ENCODE peak calls at places on chromosomes 13 and 19, in eight cellular contexts. One of them, this sample, is unnamed.

GRCh38 chr19:44617481-44617880 is 4.1 kb downstream of the IGSF23 start:
- DNase-seq in thyroid gland: no peak
- DNase-seq in upper lobe of right lung: no peak
- DNase-seq in lower leg skin: no peak
- DNase-seq in HCT116: no peak
- DNase-seq in choroid plexus epithelial cell: no peak
- DNase-seq in endothelial cell: no peak
- DNase-seq in uterus: no peak
- DNase-seq in this sample: no peak

GRCh38 chr19:34808566-34808965 is 35.6 kb upstream of the ZNF599 start:
- DNase-seq in thyroid gland: no peak
- DNase-seq in upper lobe of right lung: no peak
- DNase-seq in lower leg skin: no peak
- DNase-seq in HCT116: no peak
- DNase-seq in choroid plexus epithelial cell: peak
- DNase-seq in endothelial cell: no peak
- DNase-seq in uterus: no peak
- DNase-seq in this sample: no peak

GRCh38 chr13:75480691-75481175 is 1.2 kb downstream of the TBC1D4 start:
- DNase-seq in thyroid gland: peak
- DNase-seq in upper lobe of right lung: peak
- DNase-seq in lower leg skin: peak
- DNase-seq in HCT116: peak
- DNase-seq in choroid plexus epithelial cell: peak
- DNase-seq in endothelial cell: peak
- DNase-seq in uterus: peak
- DNase-seq in this sample: peak

GRCh38 chr19:4443966-4444764 is 13.4 kb downstream of the UBXN6 start:
- DNase-seq in thyroid gland: no peak
- DNase-seq in upper lobe of right lung: no peak
- DNase-seq in lower leg skin: no peak
- DNase-seq in HCT116: no peak
- DNase-seq in choroid plexus epithelial cell: no peak
- DNase-seq in endothelial cell: no peak
- DNase-seq in uterus: no peak
- DNase-seq in this sample: no peak

GRCh38 chr19:37243206-37243632 is 25.2 kb downstream of the ZNF383 start:
- DNase-seq in thyroid gland: no peak
- DNase-seq in upper lobe of right lung: no peak
- DNase-seq in lower leg skin: no peak
- DNase-seq in HCT116: no peak
- DNase-seq in choroid plexus epithelial cell: no peak
- DNase-seq in endothelial cell: no peak
- DNase-seq in uterus: no peak
- DNase-seq in this sample: no peak

GRCh38 chr19:47885067-47885463 is 1.1 kb downstream of the SULT2A1 start:
- DNase-seq in thyroid gland: no peak
- DNase-seq in upper lobe of right lung: no peak
- DNase-seq in lower leg skin: peak
- DNase-seq in HCT116: no peak
- DNase-seq in choroid plexus epithelial cell: no peak
- DNase-seq in endothelial cell: no peak
- DNase-seq in uterus: no peak
- DNase-seq in this sample: no peak

GRCh38 chr19:2616741-2617392 is 85.6 kb downstream of the GNG7 start:
- DNase-seq in thyroid gland: peak
- DNase-seq in upper lobe of right lung: peak
- DNase-seq in lower leg skin: no peak
- DNase-seq in HCT116: no peak
- DNase-seq in choroid plexus epithelial cell: no peak
- DNase-seq in endothelial cell: no peak
- DNase-seq in uterus: no peak
- DNase-seq in this sample: no peak

GRCh38 chr13:39407786-39408185 is 195.2 kb downstream of the LHFPL6 start:
- DNase-seq in thyroid gland: no peak
- DNase-seq in upper lobe of right lung: no peak
- DNase-seq in lower leg skin: no peak
- DNase-seq in HCT116: no peak
- DNase-seq in choroid plexus epithelial cell: no peak
- DNase-seq in endothelial cell: no peak
- DNase-seq in uterus: no peak
- DNase-seq in this sample: no peak

GRCh38 chr13:110507678-110508381 is 53.7 kb downstream of the RAB20 start:
- DNase-seq in thyroid gland: peak
- DNase-seq in upper lobe of right lung: peak
- DNase-seq in lower leg skin: no peak
- DNase-seq in HCT116: no peak
- DNase-seq in choroid plexus epithelial cell: no peak
- DNase-seq in endothelial cell: no peak
- DNase-seq in uterus: no peak
- DNase-seq in this sample: no peak

GRCh38 chr13:83265279-83265678 is 617.0 kb downstream of the SLITRK1 start:
- DNase-seq in thyroid gland: no peak
- DNase-seq in upper lobe of right lung: no peak
- DNase-seq in lower leg skin: no peak
- DNase-seq in HCT116: no peak
- DNase-seq in choroid plexus epithelial cell: no peak
- DNase-seq in endothelial cell: no peak
- DNase-seq in uterus: no peak
- DNase-seq in this sample: no peak

GRCh38 chr19:47430041-47430802 is 10.9 kb upstream of the MEIS3 start:
- DNase-seq in thyroid gland: peak
- DNase-seq in upper lobe of right lung: peak
- DNase-seq in lower leg skin: no peak
- DNase-seq in HCT116: no peak
- DNase-seq in choroid plexus epithelial cell: peak
- DNase-seq in endothelial cell: no peak
- DNase-seq in uterus: no peak
- DNase-seq in this sample: peak

GRCh38 chr13:45521292-45521691 is 56.6 kb downstream of the COG3 start:
- DNase-seq in thyroid gland: no peak
- DNase-seq in upper lobe of right lung: no peak
- DNase-seq in lower leg skin: no peak
- DNase-seq in HCT116: no peak
- DNase-seq in choroid plexus epithelial cell: peak
- DNase-seq in endothelial cell: no peak
- DNase-seq in uterus: no peak
- DNase-seq in this sample: no peak

GRCh38 chr19:35090795-35091214 is 24.8 kb upstream of the FXYD3 start:
- DNase-seq in thyroid gland: no peak
- DNase-seq in upper lobe of right lung: no peak
- DNase-seq in lower leg skin: no peak
- DNase-seq in HCT116: no peak
- DNase-seq in choroid plexus epithelial cell: no peak
- DNase-seq in endothelial cell: no peak
- DNase-seq in uterus: no peak
- DNase-seq in this sample: peak

GRCh38 chr13:45909089-45909488 is 57.5 kb upstream of the SIAH3 start:
- DNase-seq in thyroid gland: no peak
- DNase-seq in upper lobe of right lung: no peak
- DNase-seq in lower leg skin: no peak
- DNase-seq in HCT116: no peak
- DNase-seq in choroid plexus epithelial cell: no peak
- DNase-seq in endothelial cell: no peak
- DNase-seq in uterus: no peak
- DNase-seq in this sample: no peak

GRCh38 chr19:34666958-34667265 is 10.0 kb downstream of the SCGB2B2 start:
- DNase-seq in thyroid gland: no peak
- DNase-seq in upper lobe of right lung: no peak
- DNase-seq in lower leg skin: no peak
- DNase-seq in HCT116: no peak
- DNase-seq in choroid plexus epithelial cell: no peak
- DNase-seq in endothelial cell: no peak
- DNase-seq in uterus: no peak
- DNase-seq in this sample: no peak

GRCh38 chr13:75181906-75182305 is 300.1 kb downstream of the TBC1D4 start:
- DNase-seq in thyroid gland: no peak
- DNase-seq in upper lobe of right lung: no peak
- DNase-seq in lower leg skin: no peak
- DNase-seq in HCT116: no peak
- DNase-seq in choroid plexus epithelial cell: peak
- DNase-seq in endothelial cell: no peak
- DNase-seq in uterus: no peak
- DNase-seq in this sample: no peak

GRCh38 chr19:17950310-17951150 is 16.4 kb upstream of the KCNN1 start:
- DNase-seq in thyroid gland: peak
- DNase-seq in upper lobe of right lung: no peak
- DNase-seq in lower leg skin: peak
- DNase-seq in HCT116: no peak
- DNase-seq in choroid plexus epithelial cell: no peak
- DNase-seq in endothelial cell: no peak
- DNase-seq in uterus: no peak
- DNase-seq in this sample: peak

GRCh38 chr19:2039082-2039958 is 11.7 kb downstream of the MKNK2 start:
- DNase-seq in thyroid gland: peak
- DNase-seq in upper lobe of right lung: peak
- DNase-seq in lower leg skin: no peak
- DNase-seq in HCT116: no peak
- DNase-seq in choroid plexus epithelial cell: no peak
- DNase-seq in endothelial cell: no peak
- DNase-seq in uterus: no peak
- DNase-seq in this sample: no peak

GRCh38 chr19:16524991-16525734 is 17.1 kb downstream of the CHERP start:
- DNase-seq in thyroid gland: no peak
- DNase-seq in upper lobe of right lung: no peak
- DNase-seq in lower leg skin: no peak
- DNase-seq in HCT116: no peak
- DNase-seq in choroid plexus epithelial cell: no peak
- DNase-seq in endothelial cell: no peak
- DNase-seq in uterus: no peak
- DNase-seq in this sample: no peak

GRCh38 chr19:3556423-3556977 is 886 bp downstream of the MFSD12 start:
- DNase-seq in thyroid gland: no peak
- DNase-seq in upper lobe of right lung: no peak
- DNase-seq in lower leg skin: no peak
- DNase-seq in HCT116: no peak
- DNase-seq in choroid plexus epithelial cell: no peak
- DNase-seq in endothelial cell: no peak
- DNase-seq in uterus: no peak
- DNase-seq in this sample: no peak

GRCh38 chr19:17244618-17245534 is 843 bp downstream of the NR2F6 start:
- DNase-seq in thyroid gland: peak
- DNase-seq in upper lobe of right lung: peak
- DNase-seq in lower leg skin: no peak
- DNase-seq in HCT116: no peak
- DNase-seq in choroid plexus epithelial cell: no peak
- DNase-seq in endothelial cell: no peak
- DNase-seq in uterus: no peak
- DNase-seq in this sample: no peak

GRCh38 chr19:6925801-6926751 is 38.7 kb downstream of the ADGRE1 start:
- DNase-seq in thyroid gland: no peak
- DNase-seq in upper lobe of right lung: no peak
- DNase-seq in lower leg skin: no peak
- DNase-seq in HCT116: no peak
- DNase-seq in choroid plexus epithelial cell: no peak
- DNase-seq in endothelial cell: no peak
- DNase-seq in uterus: no peak
- DNase-seq in this sample: no peak
- TF ChIP-seq CTCF in thyroid gland: no peak
- TF ChIP-seq CTCF in upper lobe of right lung: peak
- TF ChIP-seq CTCF in lower leg skin: no peak
- TF ChIP-seq CTCF in HCT116: peak
- TF ChIP-seq CTCF in choroid plexus epithelial cell: no peak
- TF ChIP-seq CTCF in endothelial cell: no peak
- TF ChIP-seq CTCF in uterus: no peak
- TF ChIP-seq CTCF in this sample: no peak

DNA sequence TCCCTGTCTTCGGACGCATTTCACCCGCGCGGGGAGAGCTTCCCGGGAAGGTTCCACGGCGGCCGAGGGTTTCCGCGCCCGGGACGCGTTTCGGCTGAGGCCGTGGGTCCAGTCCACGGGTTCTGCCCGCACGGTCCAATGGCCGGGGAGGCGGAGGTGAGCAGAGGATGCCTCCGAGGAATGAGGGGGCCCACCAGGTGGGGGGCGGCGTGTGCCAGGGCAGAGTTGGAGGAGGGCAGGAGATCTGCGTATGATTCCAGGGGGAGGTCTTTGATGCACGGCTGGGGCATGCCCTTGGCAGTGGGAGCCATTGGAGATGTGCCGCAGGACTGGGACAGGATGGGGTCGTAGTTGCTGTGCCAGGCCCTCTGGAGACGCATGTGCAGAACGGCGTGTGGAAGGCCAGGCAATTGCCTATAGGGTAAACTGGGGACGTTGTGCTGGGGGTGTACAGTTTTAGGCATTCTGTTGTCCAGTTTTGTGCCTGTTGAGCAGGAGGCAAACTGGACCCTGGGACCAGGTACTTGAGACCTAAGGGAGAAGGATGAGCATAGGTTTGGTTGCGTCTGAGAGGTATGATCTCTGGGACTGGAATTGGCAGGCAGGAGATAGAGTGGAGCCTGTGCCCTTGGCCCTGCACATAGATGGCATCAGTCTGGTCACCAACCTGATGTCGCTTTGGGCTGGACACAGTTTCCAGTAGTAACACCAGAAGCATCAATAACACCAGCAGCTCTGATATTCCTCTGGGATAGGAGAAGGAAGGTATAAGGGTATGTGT is 751 bp downstream of the ZNF584 start:
- DNase-seq in thyroid gland: peak
- DNase-seq in upper lobe of right lung: peak
- DNase-seq in lower leg skin: no peak
- DNase-seq in HCT116: no peak
- DNase-seq in choroid plexus epithelial cell: peak
- DNase-seq in endothelial cell: peak
- DNase-seq in uterus: no peak
- DNase-seq in this sample: peak
- TF ChIP-seq CTCF in thyroid gland: no peak
- TF ChIP-seq CTCF in upper lobe of right lung: no peak
- TF ChIP-seq CTCF in lower leg skin: no peak
- TF ChIP-seq CTCF in HCT116: no peak
- TF ChIP-seq CTCF in choroid plexus epithelial cell: peak
- TF ChIP-seq CTCF in endothelial cell: peak
- TF ChIP-seq CTCF in uterus: no peak
- TF ChIP-seq CTCF in this sample: no peak

GRCh38 chr13:24130134-24130792 is 30.3 kb upstream of the SPATA13 start:
- DNase-seq in thyroid gland: no peak
- DNase-seq in upper lobe of right lung: no peak
- DNase-seq in lower leg skin: no peak
- DNase-seq in HCT116: no peak
- DNase-seq in choroid plexus epithelial cell: no peak
- DNase-seq in endothelial cell: no peak
- DNase-seq in uterus: no peak
- DNase-seq in this sample: no peak
- TF ChIP-seq CTCF in thyroid gland: no peak
- TF ChIP-seq CTCF in upper lobe of right lung: no peak
- TF ChIP-seq CTCF in lower leg skin: no peak
- TF ChIP-seq CTCF in HCT116: no peak
- TF ChIP-seq CTCF in choroid plexus epithelial cell: no peak
- TF ChIP-seq CTCF in endothelial cell: no peak
- TF ChIP-seq CTCF in uterus: no peak
- TF ChIP-seq CTCF in this sample: no peak

DNA sequence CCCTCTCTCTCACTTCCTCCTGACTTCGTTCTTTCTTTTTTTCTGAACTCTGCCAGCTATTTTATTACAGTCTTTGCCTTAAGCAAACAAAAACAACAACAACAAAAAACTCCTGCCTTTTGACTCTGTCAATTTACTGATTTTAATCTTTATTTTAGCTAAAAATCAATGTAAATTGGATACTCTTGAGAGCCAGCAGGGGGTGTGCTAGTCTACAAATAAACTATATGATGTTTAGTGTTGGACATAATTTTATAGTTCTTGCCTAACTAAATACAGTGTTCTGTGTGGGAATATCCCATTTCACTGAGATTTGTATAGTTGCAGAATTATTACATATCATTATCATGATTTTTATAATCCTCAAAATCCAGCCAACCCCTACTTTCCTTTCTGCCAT is 1199.9 kb upstream of the SPRY2 start:
- DNase-seq in thyroid gland: no peak
- DNase-seq in upper lobe of right lung: no peak
- DNase-seq in lower leg skin: no peak
- DNase-seq in HCT116: no peak
- DNase-seq in choroid plexus epithelial cell: peak
- DNase-seq in endothelial cell: no peak
- DNase-seq in uterus: no peak
- DNase-seq in this sample: no peak
- TF ChIP-seq CTCF in thyroid gland: peak
- TF ChIP-seq CTCF in upper lobe of right lung: no peak
- TF ChIP-seq CTCF in lower leg skin: no peak
- TF ChIP-seq CTCF in HCT116: no peak
- TF ChIP-seq CTCF in choroid plexus epithelial cell: peak
- TF ChIP-seq CTCF in endothelial cell: peak
- TF ChIP-seq CTCF in uterus: no peak
- TF ChIP-seq CTCF in this sample: peak

This sample was measured in nephron progenitor cell.